ENCODE peak calls at places on chromosome 3, in nine cellular contexts. H is activated CD4-positive, alpha-beta T cell treated with anti-CD3 and anti-CD28 coated beads, Interleukin-2, amount 50 U/mL, for 1 hour; E is KG1; L is HS-27A; Y is fibroblast of gingiva; Q is GM23248; A is stomach; X is stimulated activated CD8-positive, alpha-beta memory T cell treated with anti-CD3 and anti-CD28 coated beads, Interleukin-15, amount 100 ng/mL, for 48 hours; S is hepatocyte. F is an unnamed sample.

GRCh38 chr3:54599741-54600140 is 328.1 kb downstream of the LRTM1 start:
- DNase-seq in H (no peak), E (no peak), L (no peak), Y (no peak), Q (no peak), A (no peak), X (no peak), S (peak), F (no peak)

GRCh38 chr3:73121684-73122331 is 60.3 kb downstream of the EBLN2 start:
- DNase-seq in H (no peak), E (no peak), L (no peak), Y (no peak), Q (no peak), A (no peak), X (no peak), S (no peak), F (no peak)

GRCh38 chr3:8210752-8211405 is 290.7 kb upstream of the LMCD1 start:
- DNase-seq in H (no peak), E (no peak), L (peak), Y (no peak), Q (peak), A (no peak), X (no peak), S (no peak), F (no peak)

GRCh38 chr3:33318709-33319380 is 41.6 kb downstream of the FBXL2 start:
- DNase-seq in H (no peak), E (no peak), L (no peak), Y (no peak), Q (no peak), A (no peak), X (no peak), S (no peak), F (no peak)

GRCh38 chr3:116453676-116454346 is 8.5 kb upstream of the LSAMP start:
- DNase-seq in H (no peak), E (no peak), L (no peak), Y (no peak), Q (peak), A (no peak), X (no peak), S (no peak), F (no peak)

GRCh38 chr3:60307800-60308199 is 943.5 kb downstream of the FHIT start:
- DNase-seq in H (no peak), E (no peak), L (no peak), Y (no peak), Q (no peak), A (no peak), X (no peak), S (no peak), F (no peak)

GRCh38 chr3:176776622-176777021 is 420.7 kb downstream of the TBL1XR1 start:
- DNase-seq in H (no peak), E (no peak), L (no peak), Y (no peak), Q (no peak), A (no peak), X (no peak), S (no peak), F (no peak)

GRCh38 chr3:11312139-11312538 is 39.9 kb downstream of the ATG7 start:
- DNase-seq in H (no peak), E (no peak), L (no peak), Y (no peak), Q (peak), A (no peak), X (no peak), S (no peak), F (no peak)

GRCh38 chr3:111173328-111173900 is 101.8 kb downstream of the NECTIN3 start:
- DNase-seq in H (no peak), E (no peak), L (no peak), Y (no peak), Q (peak), A (no peak), X (no peak), S (no peak), F (no peak)